ENCODE peak calls at places on chromosome 14, in four cellular contexts. One of them, this sample, is unnamed.

GRCh38 chr14:75333523-75334190 is 55.0 kb downstream of the FOS start:
- DNase-seq in HuH-7: no peak
- DNase-seq in ELR: no peak
- DNase-seq in globus pallidus: no peak
- DNase-seq in this sample: no peak

GRCh38 chr14:51862171-51862838 is 1.9 kb downstream of the GNG2 start:
- DNase-seq in HuH-7: no peak
- DNase-seq in ELR: peak
- DNase-seq in globus pallidus: no peak
- DNase-seq in this sample: no peak

GRCh38 chr14:71574976-71575375 is 357.3 kb upstream of the RGS6 start:
- DNase-seq in HuH-7: no peak
- DNase-seq in ELR: peak
- DNase-seq in globus pallidus: no peak
- DNase-seq in this sample: no peak

GRCh38 chr14:104342435-104343293 is 204.3 kb downstream of the KIF26A start:
- DNase-seq in HuH-7: no peak
- DNase-seq in ELR: no peak
- DNase-seq in globus pallidus: no peak
- DNase-seq in this sample: no peak

GRCh38 chr14:103028161-103028767 is 29.1 kb downstream of the CDC42BPB start:
- DNase-seq in HuH-7: no peak
- DNase-seq in ELR: no peak
- DNase-seq in globus pallidus: no peak
- DNase-seq in this sample: no peak

GRCh38 chr14:95190346-95190840 is 33.1 kb upstream of the DICER1 start:
- DNase-seq in HuH-7: no peak
- DNase-seq in ELR: no peak
- DNase-seq in globus pallidus: no peak
- DNase-seq in this sample: no peak

GRCh38 chr14:63155511-63156189 is 48.6 kb upstream of the RHOJ start:
- DNase-seq in HuH-7: no peak
- DNase-seq in ELR: no peak
- DNase-seq in globus pallidus: no peak
- DNase-seq in this sample: no peak

GRCh38 chr14:87628129-87628528 is 364.9 kb downstream of the GALC start:
- DNase-seq in HuH-7: no peak
- DNase-seq in ELR: no peak
- DNase-seq in globus pallidus: peak
- DNase-seq in this sample: peak

This sample was measured in anterior cingulate cortex.